ENCODE peak calls at places on chromosome 18, in six cellular contexts. B, M, H, O, I and N are unnamed samples.

GRCh38 chr18:25650201-25650941 is 298.4 kb upstream of the ZNF521 start:
- DNase-seq in O (no peak), B (no peak), M (no peak), I (no peak), H (no peak), N (no peak)

GRCh38 chr18:79107886-79108285 is 38.7 kb downstream of the ATP9B start:
- DNase-seq in H (no peak), I (no peak), B (no peak), M (no peak), O (no peak), N (no peak)

GRCh38 chr18:60676807-60677206 is 304.2 kb upstream of the MC4R start:
- DNase-seq in O (no peak), M (no peak), H (no peak), B (no peak), I (no peak), N (no peak)

GRCh38 chr18:53534695-53535094 is 689.8 kb downstream of the MBD2 start:
- DNase-seq in M (no peak), I (no peak), O (no peak), H (peak), B (no peak), N (no peak)

GRCh38 chr18:22286576-22286975 is 117.2 kb downstream of the GATA6 start:
- DNase-seq in B (peak), I (no peak), H (no peak), M (peak), O (no peak), N (no peak)

GRCh38 chr18:9335255-9336045 is 877 bp downstream of the TWSG1 start:
- DNase-seq in M (no peak), H (no peak), O (no peak), B (no peak), I (no peak), N (no peak)

GRCh38 chr18:79982736-79983135 is 5.6 kb downstream of the TXNL4A start:
- DNase-seq in M (peak), H (no peak), B (no peak), O (no peak), I (no peak), N (no peak)

GRCh38 chr18:28080876-28081300 is 96.0 kb downstream of the CDH2 start:
- DNase-seq in O (no peak), H (no peak), I (no peak), B (no peak), M (no peak), N (no peak)

GRCh38 chr18:55337908-55338521 is 250.0 kb downstream of the TCF4 start:
- DNase-seq in M (no peak), I (no peak), H (no peak), B (no peak), O (peak), N (peak)

GRCh38 chr18:33421225-33421624 is 19.3 kb downstream of the CCDC178 start:
- DNase-seq in B (no peak), I (no peak), O (no peak), H (no peak), M (no peak), N (no peak)

GRCh38 chr18:56795381-56795780 is 144.2 kb downstream of the WDR7 start:
- DNase-seq in M (no peak), B (no peak), O (no peak), I (no peak), H (no peak), N (no peak)

GRCh38 chr18:24271381-24272331 is 126.0 kb downstream of the OSBPL1A start:
- DNase-seq in I (peak), O (peak), H (peak), M (peak), B (peak), N (peak)

GRCh38 chr18:13375302-13376255 is 157.0 kb downstream of the LDLRAD4 start:
- DNase-seq in H (no peak), B (no peak), I (no peak), O (peak), M (peak), N (peak)

GRCh38 chr18:3703732-3704176 is 253.8 kb downstream of the TGIF1 start:
- DNase-seq in B (peak), H (peak), I (no peak), M (peak), O (no peak), N (no peak)

GRCh38 chr18:56873441-56874140 is 222.4 kb downstream of the WDR7 start:
- DNase-seq in M (no peak), H (no peak), O (no peak), B (no peak), I (peak), N (no peak)

GRCh38 chr18:13481820-13482640 is 244.3 kb downstream of the FAM210A start:
- DNase-seq in O (peak), B (peak), M (no peak), H (no peak), I (no peak), N (no peak)

GRCh38 chr18:79942786-79943607 is 8.5 kb downstream of the SLC66A2 start:
- DNase-seq in I (no peak), O (peak), M (no peak), H (peak), B (peak), N (peak)

GRCh38 chr18:58565021-58565420 is 63.9 kb downstream of the ALPK2 start:
- DNase-seq in H (no peak), M (no peak), I (no peak), O (no peak), B (no peak), N (no peak)

GRCh38 chr18:5779922-5780321 is 115.4 kb downstream of the TMEM200C start:
- DNase-seq in O (no peak), H (no peak), I (no peak), B (no peak), M (no peak), N (no peak)

GRCh38 chr18:23998811-23999210 is 15.7 kb upstream of the TTC39C start:
- DNase-seq in I (no peak), O (no peak), M (peak), B (no peak), H (no peak), N (no peak)

GRCh38 chr18:48803518-48803917 is 147.2 kb downstream of the SMAD7 start:
- DNase-seq in I (no peak), H (peak), B (peak), M (no peak), O (peak), N (no peak)

GRCh38 chr18:79924814-79925655 is 26.4 kb downstream of the SLC66A2 start:
- DNase-seq in M (no peak), B (peak), O (peak), I (no peak), H (peak), N (peak)

GRCh38 chr18:63890950-63891304 is 3.4 kb downstream of the SERPINB2 start:
- DNase-seq in I (no peak), B (no peak), O (no peak), M (peak), H (no peak), N (no peak)

GRCh38 chr18:7618821-7619410 is 51.8 kb downstream of the PTPRM start:
- DNase-seq in I (no peak), O (no peak), B (no peak), H (no peak), M (no peak), N (no peak)

GRCh38 chr18:60358516-60358915 is 14.1 kb downstream of the MC4R start:
- DNase-seq in O (no peak), B (no peak), H (no peak), I (no peak), M (no peak), N (no peak)

GRCh38 chr18:33708876-33709275 is 130.9 kb downstream of the ASXL3 start:
- DNase-seq in H (no peak), B (no peak), M (no peak), O (no peak), I (no peak), N (no peak)

GRCh38 chr18:60044290-60045006 is 144.7 kb downstream of the PMAIP1 start:
- DNase-seq in H (no peak), O (no peak), M (peak), B (no peak), I (no peak), N (no peak)

GRCh38 chr18:48663096-48663930 is 124.5 kb downstream of the CTIF start:
- DNase-seq in I (no peak), M (no peak), H (peak), O (peak), B (no peak), N (peak)

GRCh38 chr18:57149031-57149430 is 2.1 kb downstream of the BOD1L2 start:
- DNase-seq in O (no peak), I (no peak), M (no peak), B (no peak), H (no peak), N (no peak)

GRCh38 chr18:22830511-22830910 is 102.6 kb upstream of the RBBP8 start:
- DNase-seq in B (no peak), I (no peak), M (no peak), O (no peak), H (no peak), N (no peak)

GRCh38 chr18:77009675-77010074 is 122.9 kb downstream of the MBP start:
- DNase-seq in O (no peak), I (no peak), B (no peak), H (no peak), M (no peak), N (no peak)

GRCh38 chr18:44651453-44651852 is 29.2 kb upstream of the SETBP1 start:
- DNase-seq in H (no peak), M (peak), I (no peak), B (no peak), O (no peak), N (no peak)
- TF ChIP-seq EP300 in H (no peak), M (no peak), I (no peak), B (no peak), O (no peak), N (no peak)

GRCh38 chr18:30944773-30945172 is 97.8 kb downstream of the DSC3 start:
- DNase-seq in M (no peak), I (no peak), O (no peak), B (no peak), H (no peak), N (no peak)

GRCh38 chr18:30945769-30946168 is 96.8 kb downstream of the DSC3 start:
- DNase-seq in M (no peak), O (no peak), H (no peak), I (no peak), B (peak), N (no peak)

DNA sequence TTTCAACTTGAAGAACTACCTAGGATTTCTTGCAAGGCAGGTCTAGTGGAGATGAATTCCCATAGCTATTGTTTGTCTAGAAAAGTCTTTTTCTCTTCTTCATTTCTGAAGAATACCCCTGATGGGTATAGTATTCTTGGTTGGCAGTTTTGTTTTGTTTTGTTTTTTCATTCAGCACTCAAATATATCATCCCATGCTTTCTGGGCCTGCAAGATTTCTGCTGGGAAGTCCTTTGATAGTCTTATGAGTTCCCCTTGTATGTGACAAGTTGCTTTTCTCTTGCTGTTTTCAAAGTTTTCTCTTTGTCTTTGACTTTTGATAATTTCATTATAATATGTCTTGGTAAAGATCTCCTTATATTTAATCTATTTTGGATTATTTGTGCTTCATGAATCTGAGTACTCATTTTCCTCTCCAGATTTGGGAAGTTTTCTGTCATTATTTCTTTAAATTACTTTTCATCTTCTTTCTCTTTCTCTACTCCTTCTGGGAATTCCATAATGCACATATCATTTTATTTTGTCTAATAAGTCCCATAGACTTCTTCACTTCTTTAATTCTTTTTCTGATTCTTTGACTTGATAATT is 101.5 kb downstream of the DSC3 start:
- DNase-seq in M (no peak), O (no peak), H (no peak), B (no peak), I (no peak), N (no peak)
- TF ChIP-seq EP300 in M (no peak), O (no peak), H (no peak), B (no peak), I (no peak), N (no peak)

DNA sequence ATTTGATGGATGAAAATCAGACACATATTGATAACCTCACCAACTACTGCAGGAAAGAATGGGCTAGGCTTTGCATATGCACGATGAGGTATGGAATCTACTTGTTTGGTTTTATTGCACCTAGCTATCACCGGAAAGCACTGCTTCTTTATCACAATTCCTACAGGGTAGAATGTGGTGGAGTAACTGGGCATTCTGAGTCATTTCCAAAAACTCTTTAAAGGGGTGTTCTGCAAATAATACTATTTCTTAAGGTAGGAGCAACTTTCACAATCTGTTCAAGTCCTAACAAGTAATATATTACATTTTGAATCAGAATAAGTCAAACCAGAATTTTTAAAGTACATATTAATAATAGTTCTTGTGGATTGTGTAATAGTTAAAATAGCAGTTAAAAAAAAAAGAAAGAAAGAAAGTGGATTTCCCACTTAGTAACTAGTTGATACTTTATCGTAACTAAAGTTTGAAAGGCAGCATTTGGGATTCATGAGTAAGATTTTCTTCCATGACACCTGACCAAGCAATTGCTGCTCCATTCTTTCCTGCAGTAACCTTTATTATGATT is 40.5 kb downstream of the INO80C start:
- DNase-seq in B (no peak), M (no peak), H (no peak), O (no peak), I (no peak), N (no peak)
- TF ChIP-seq EP300 in B (no peak), M (no peak), H (no peak), O (no peak), I (no peak), N (no peak)

GRCh38 chr18:35513181-35513932 is 15.6 kb upstream of the INO80C start:
- DNase-seq in H (peak), B (peak), O (no peak), I (no peak), M (peak), N (no peak)
- TF ChIP-seq EP300 in H (no peak), B (no peak), O (no peak), I (no peak), M (peak), N (no peak)

DNA sequence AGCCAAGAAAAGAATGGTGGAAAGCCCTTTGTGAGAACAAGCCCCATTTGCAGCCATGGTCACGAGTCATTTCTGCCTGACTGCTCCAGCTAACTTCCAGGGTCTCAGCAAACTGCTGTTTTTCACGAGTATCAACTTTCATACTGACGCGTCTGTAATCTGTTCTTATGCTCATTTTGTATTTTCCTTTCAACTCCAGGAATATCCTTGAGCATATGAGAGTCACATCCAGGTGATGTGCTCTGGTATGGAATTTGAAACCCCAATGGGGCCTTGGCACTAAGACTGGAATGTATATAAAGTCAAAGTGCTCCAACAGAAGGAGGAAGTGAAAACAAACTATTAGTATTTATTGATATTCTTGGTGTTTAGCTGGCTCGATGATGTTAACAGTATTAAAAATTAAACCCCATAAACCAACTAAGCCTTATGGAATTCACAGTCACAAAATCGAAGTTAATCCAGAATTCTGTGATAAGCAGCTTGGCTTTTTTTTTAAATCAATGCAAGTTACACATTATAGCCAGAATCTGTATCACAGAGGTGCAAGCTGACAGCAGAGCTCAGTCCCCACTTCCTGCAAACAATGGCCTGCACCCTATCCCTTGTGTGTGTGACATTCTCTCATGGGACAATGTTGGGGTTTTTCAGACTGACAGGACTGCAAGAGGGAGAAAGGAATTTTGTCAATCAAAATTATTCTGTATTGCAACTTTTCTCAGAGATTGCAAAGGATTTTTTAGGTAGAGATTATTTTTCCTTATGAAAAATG is 26.1 kb downstream of the SLC14A1 start:
- DNase-seq in B (no peak), I (no peak), M (no peak), H (no peak), O (no peak), N (no peak)
- TF ChIP-seq EP300 in B (no peak), I (no peak), M (no peak), H (no peak), O (no peak), N (no peak)

DNA sequence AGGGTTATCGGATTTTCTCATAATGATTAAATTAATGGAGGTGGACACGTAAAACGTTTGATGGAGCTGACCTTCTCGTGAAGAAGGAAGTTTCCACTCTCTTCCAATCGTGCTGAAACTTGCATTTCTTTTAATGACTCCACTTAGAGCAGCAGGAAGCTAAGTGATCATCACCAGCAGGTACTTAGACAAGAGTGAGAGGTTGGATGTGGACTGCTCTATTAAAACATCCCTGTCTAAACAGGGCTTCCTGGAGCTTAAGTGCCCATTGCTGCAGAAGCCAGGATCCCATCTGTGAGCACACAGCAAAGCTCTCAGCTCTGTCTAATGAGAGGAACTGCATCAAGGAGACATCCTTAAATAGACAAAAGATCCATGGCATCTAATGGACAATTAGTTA is 1539.5 kb upstream of the CELF4 start:
- DNase-seq in O (no peak), I (no peak), B (no peak), M (no peak), H (no peak), N (no peak)
- TF ChIP-seq EP300 in O (no peak), I (no peak), B (no peak), M (no peak), H (no peak), N (no peak)

GRCh38 chr18:1002653-1003178 is 98.0 kb downstream of the ADCYAP1 start:
- DNase-seq in I (no peak), O (no peak), H (no peak), B (no peak), M (no peak), N (no peak)
- TF ChIP-seq EP300 in I (no peak), O (no peak), H (no peak), B (no peak), M (no peak), N (no peak)

DNA sequence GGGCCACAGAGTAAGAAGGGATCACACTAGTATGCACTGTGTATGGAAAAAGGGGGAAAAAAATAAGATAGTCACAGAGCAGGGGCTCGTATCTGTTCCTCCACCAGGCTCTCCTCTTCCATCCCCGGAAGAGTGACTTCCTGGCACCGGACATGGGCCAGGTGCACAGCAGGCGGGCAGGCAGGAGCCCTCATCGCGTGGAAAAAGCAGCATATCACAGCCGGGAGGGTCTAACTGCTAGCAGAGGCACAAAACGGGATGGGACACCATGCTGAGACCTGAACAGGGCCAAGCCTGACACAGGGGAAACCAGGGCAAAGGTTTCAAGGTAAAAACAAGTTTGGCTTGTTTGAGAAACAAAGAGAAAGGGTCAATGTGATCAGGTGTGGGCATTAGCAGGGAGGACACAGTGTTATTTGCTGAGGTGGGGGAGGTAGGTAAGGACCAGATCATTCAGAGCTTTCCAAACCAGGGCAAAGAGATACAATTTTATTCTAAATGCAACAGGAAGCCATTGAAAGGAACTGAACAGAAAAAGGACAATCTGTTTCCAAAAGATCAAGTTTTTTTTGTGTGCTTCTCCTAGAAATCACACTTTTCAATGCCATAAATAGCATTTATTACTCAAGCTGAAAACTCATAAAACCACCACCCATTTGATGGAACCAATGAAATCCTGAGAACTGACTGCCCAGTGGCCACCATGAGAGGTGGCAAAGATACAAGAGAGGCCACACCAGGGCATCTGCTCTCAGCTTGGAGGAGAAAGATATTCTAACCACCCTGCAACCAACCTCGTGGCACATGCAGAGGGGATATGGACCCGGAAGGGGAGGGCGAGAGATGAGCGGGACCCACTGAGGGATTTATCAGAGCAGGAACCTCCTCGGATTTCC is 9.2 kb downstream of the CYB5A start:
- DNase-seq in I (no peak), O (no peak), B (no peak), H (no peak), M (no peak), N (no peak)
- TF ChIP-seq EP300 in I (no peak), O (no peak), B (no peak), H (no peak), M (no peak), N (no peak)

DNA sequence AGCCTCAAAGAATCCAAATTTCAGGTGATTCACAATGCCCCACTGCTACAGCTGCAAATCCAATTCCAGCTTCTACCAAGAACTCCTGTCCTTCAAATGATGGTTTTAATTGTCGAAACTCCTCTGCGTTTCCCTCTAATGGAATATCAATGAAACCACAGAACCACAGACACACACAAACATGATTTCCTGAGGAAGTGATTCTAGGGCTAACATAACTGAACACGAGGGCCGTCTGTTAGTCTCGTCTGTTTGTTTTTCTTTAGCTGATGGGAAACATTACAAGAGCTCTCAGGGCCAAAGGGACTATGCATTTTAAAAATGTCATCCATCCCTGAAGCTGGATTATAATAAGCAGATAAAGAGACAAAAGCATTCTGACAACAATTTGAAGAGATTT is 59.4 kb downstream of the RNF152 start:
- DNase-seq in O (no peak), M (no peak), B (no peak), I (no peak), H (no peak), N (no peak)
- TF ChIP-seq EP300 in O (no peak), M (no peak), B (no peak), I (no peak), H (no peak), N (no peak)

GRCh38 chr18:830315-830901 is 18.4 kb upstream of the YES1 start:
- DNase-seq in O (no peak), B (no peak), M (no peak), H (no peak), I (no peak), N (no peak)
- TF ChIP-seq EP300 in O (no peak), B (no peak), M (no peak), H (peak), I (no peak), N (no peak)